ENCODE peak calls at places on chromosomes 3 and 15, in five cellular contexts. I is right atrium auricular region, L is neuronal stem cell, U is type B pancreatic cell, H is uterus. R is an unnamed sample.

GRCh38 chr15:64989331-64990167 is at the start of gene SPG21:
- DNase-seq in I (peak; percentile 88), L (peak; percentile 85), H (peak; percentile 95), U (peak; percentile 96), R (peak; percentile 93)

GRCh38 chr3:124676236-124676635 is 54.0 kb upstream of the UMPS start:
- DNase-seq in I (no peak), U (no peak), L (no peak), H (no peak), R (no peak)

GRCh38 chr3:69784854-69785523 is 45.7 kb downstream of the MITF start:
- DNase-seq in L (no peak), I (peak; percentile 86), H (peak; percentile 60), U (no peak), R (peak; percentile 76)

GRCh38 chr3:1870738-1871137 is 227.9 kb upstream of the CNTN4 start:
- DNase-seq in I (no peak), U (no peak), H (no peak), L (no peak), R (no peak)

GRCh38 chr3:187022403-187023029 is 92.2 kb downstream of the ST6GAL1 start:
- DNase-seq in H (no peak), U (no peak), I (no peak), L (no peak), R (no peak)

GRCh38 chr3:141302364-141303141 is 65.8 kb upstream of the ZBTB38 start:
- DNase-seq in H (no peak), U (no peak), I (peak; percentile 64), L (no peak), R (no peak)

GRCh38 chr3:69695443-69695842 is 43.8 kb upstream of the MITF start:
- DNase-seq in U (no peak), L (no peak), H (no peak), I (no peak), R (no peak)

GRCh38 chr3:156522673-156523072 is 32.2 kb downstream of the SSR3 start:
- DNase-seq in H (no peak), I (no peak), U (no peak), L (no peak), R (no peak)

GRCh38 chr15:41735033-41735432 is 39.3 kb upstream of the MAPKBP1 start:
- DNase-seq in I (no peak), H (no peak), L (no peak), U (no peak), R (no peak)

GRCh38 chr15:85010472-85011209 is 29.0 kb downstream of the PDE8A start:
- DNase-seq in L (no peak), U (no peak), I (no peak), H (no peak), R (no peak)

GRCh38 chr15:55791576-55792400 is 48.8 kb upstream of the PRTG start:
- DNase-seq in U (no peak), L (no peak), I (no peak), H (no peak), R (no peak)

GRCh38 chr3:149058602-149059001 is 27.7 kb downstream of the HLTF start:
- DNase-seq in H (no peak), L (no peak), I (no peak), U (no peak), R (no peak)

GRCh38 chr3:71523628-71524027 is 59.9 kb downstream of the FOXP1 start:
- DNase-seq in H (no peak), L (no peak), U (no peak), I (no peak), R (no peak)

GRCh38 chr3:21645121-21645897 is 105.7 kb downstream of the ZNF385D start:
- DNase-seq in L (no peak), H (no peak), I (no peak), U (no peak), R (peak; percentile 84)

GRCh38 chr3:151426337-151426648 is 34.6 kb downstream of the IGSF10 start:
- DNase-seq in H (no peak), U (no peak), I (no peak), L (no peak), R (no peak)

GRCh38 chr15:31274496-31275330 is 51.9 kb upstream of the KLF13 start:
- DNase-seq in H (no peak), L (no peak), U (peak; percentile 54), I (peak; percentile 52), R (peak; percentile 71)

GRCh38 chr3:11719406-11720219 is 75.9 kb upstream of the VGLL4 start:
- DNase-seq in H (peak; percentile 75), I (no peak), L (peak; percentile 75), U (peak; percentile 91), R (peak; percentile 83)

R was measured in coronary artery.